ENCODE peak calls at places on chromosome 6, in four cellular contexts. C, Z, D and B are unnamed samples.

GRCh38 chr6:41346435-41346834 is 11.0 kb downstream of the NCR2 start:
- ATAC-seq in C (no peak), Z (no peak), D (no peak), B (no peak)

GRCh38 chr6:44561832-44562496 is 174.5 kb downstream of the CDC5L start:
- ATAC-seq in C (no peak), Z (no peak), D (no peak), B (peak)

GRCh38 chr6:110509617-110510231 is 33.3 kb upstream of the SLC22A16 start:
- ATAC-seq in Z (no peak), D (peak), C (no peak), B (peak)

GRCh38 chr6:159959976-159960384 is 8.9 kb upstream of the IGF2R start:
- ATAC-seq in C (peak), D (no peak), Z (peak), B (no peak)

GRCh38 chr6:35725721-35726438 is 11.0 kb upstream of the ARMC12 start:
- ATAC-seq in Z (peak), D (no peak), C (peak), B (peak)

GRCh38 chr6:43095939-43096338 is 19.8 kb downstream of the PTK7 start:
- ATAC-seq in Z (no peak), C (no peak), D (no peak), B (no peak)

GRCh38 chr6:12572884-12573824 is 143.4 kb upstream of the PHACTR1 start:
- ATAC-seq in C (no peak), D (peak), Z (no peak), B (no peak)

GRCh38 chr6:144350176-144350575 is 65.0 kb downstream of the UTRN start:
- ATAC-seq in Z (no peak), D (no peak), C (no peak), B (peak)

GRCh38 chr6:148440877-148441453 is 98.3 kb downstream of the SASH1 start:
- ATAC-seq in Z (peak), C (peak), D (peak), B (no peak)

GRCh38 chr6:148997863-148998262 is 251.0 kb downstream of the UST start:
- ATAC-seq in Z (no peak), C (no peak), D (no peak), B (no peak)

GRCh38 chr6:63456734-63457133 is 115.5 kb upstream of the LOC128125822 start:
- ATAC-seq in Z (no peak), D (no peak), C (no peak), B (no peak)

GRCh38 chr6:133067960-133068359 is 173.2 kb upstream of the EYA4 start:
- ATAC-seq in Z (no peak), D (no peak), C (no peak), B (no peak)

GRCh38 chr6:47147175-47147727 is 105.1 kb upstream of the ADGRF1 start:
- ATAC-seq in Z (no peak), D (peak), C (no peak), B (no peak)

GRCh38 chr6:47308674-47309325 is 905 bp downstream of the TNFRSF21 start:
- ATAC-seq in D (peak), C (peak), Z (peak), B (no peak)

GRCh38 chr6:89928604-89929003 is 34.3 kb downstream of the GJA10 start:
- ATAC-seq in D (peak), C (no peak), Z (no peak), B (peak)

GRCh38 chr6:111566873-111567517 is 38.7 kb downstream of the TRAF3IP2 start:
- ATAC-seq in C (no peak), D (no peak), Z (no peak), B (no peak)

GRCh38 chr6:30683137-30683979 is 3.1 kb downstream of the PPP1R18 start:
- ATAC-seq in C (no peak), D (no peak), Z (no peak), B (no peak)

GRCh38 chr6:87736809-87737540 is 34.9 kb upstream of the AKIRIN2 start:
- ATAC-seq in Z (no peak), D (no peak), C (no peak), B (peak)

GRCh38 chr6:37456816-37457560 is 24.0 kb downstream of the CMTR1 start:
- ATAC-seq in Z (peak), C (no peak), D (peak), B (no peak)